ENCODE peak calls at places on chromosomes 6 and 20, in four cellular contexts. X is IMR-90, Y is left ventricle myocardium inferior, Q is tibial nerve. C is an unnamed sample. For H3K4me1 and H3K9me3, the result is how much of the 10 kb centered on the place peaks cover.

GRCh38 chr6:169589293-169589692 is 112.5 kb downstream of the WDR27 start:
- DNase-seq in X (no peak), Y (no peak), Q (no peak), C (no peak)

GRCh38 chr20:36311141-36311853 is 5.2 kb downstream of the DLGAP4 start:
- DNase-seq in X (no peak), Y (no peak), Q (no peak), C (no peak)

GRCh38 chr6:132087391-132087790 is 136.2 kb upstream of the CCN2 start:
- DNase-seq in X (no peak), Y (no peak), Q (no peak), C (no peak)

GRCh38 chr6:3517350-3517749 is 60.5 kb upstream of the SLC22A23 start:
- DNase-seq in X (peak), Y (no peak), Q (peak), C (no peak)

GRCh38 chr6:49668083-49668511 is 31.5 kb upstream of the RHAG start:
- DNase-seq in X (no peak), Y (no peak), Q (no peak), C (no peak)

GRCh38 chr6:125189494-125189893 is 35.9 kb downstream of the TPD52L1 start:
- DNase-seq in X (no peak), Y (no peak), Q (no peak), C (no peak)

GRCh38 chr6:55819811-55820210 is 55.6 kb downstream of the BMP5 start:
- DNase-seq in X (no peak), Y (no peak), Q (no peak), C (no peak)

GRCh38 chr6:161067749-161068148 is 76.2 kb downstream of the MAP3K4 start:
- DNase-seq in X (no peak), Y (no peak), Q (no peak), C (no peak)

GRCh38 chr6:16947461-16948159 is 154.2 kb upstream of the STMND1 start:
- DNase-seq in X (peak), Y (no peak), Q (peak), C (no peak)

GRCh38 chr6:53679446-53679933 is 13.9 kb upstream of the KLHL31 start:
- DNase-seq in X (peak), Y (no peak), Q (no peak), C (no peak)

GRCh38 chr6:156863504-156863903 is 86.3 kb downstream of the ARID1B start:
- DNase-seq in X (no peak), Y (no peak), Q (no peak), C (no peak)

GRCh38 chr6:27767851-27768250 is 144.3 kb downstream of the OR2B2 start:
- DNase-seq in X (no peak), Y (no peak), Q (no peak), C (no peak)

GRCh38 chr6:142879527-142879926 is 65.4 kb downstream of the HIVEP2 start:
- DNase-seq in X (no peak), Y (no peak), Q (no peak), C (no peak)

GRCh38 chr20:10119336-10119735 is 84.5 kb downstream of the ANKEF1 start:
- DNase-seq in X (no peak), Y (no peak), Q (no peak), C (no peak)

GRCh38 chr6:147063469-147064031 is 140.7 kb upstream of the STXBP5 start:
- DNase-seq in X (peak), Y (no peak), Q (no peak), C (no peak)

GRCh38 chr6:118876814-118877213 is 17.1 kb upstream of the ASF1A start:
- DNase-seq in X (peak), Y (no peak), Q (no peak), C (no peak)

GRCh38 chr6:35082046-35082732 is 59.0 kb downstream of the TCP11 start:
- DNase-seq in X (no peak), Y (no peak), Q (no peak), C (no peak)

GRCh38 chr6:115663681-115664080 is 397.0 kb downstream of the FRK start:
- DNase-seq in X (no peak), Y (no peak), Q (no peak), C (no peak)

GRCh38 chr20:9202440-9203080 is 133.7 kb downstream of the PLCB4 start:
- DNase-seq in X (no peak), Y (no peak), Q (no peak), C (no peak)

GRCh38 chr6:44451803-44452690 is 64.5 kb downstream of the CDC5L start:
- DNase-seq in X (no peak), Y (no peak), Q (no peak), C (no peak)

DNA sequence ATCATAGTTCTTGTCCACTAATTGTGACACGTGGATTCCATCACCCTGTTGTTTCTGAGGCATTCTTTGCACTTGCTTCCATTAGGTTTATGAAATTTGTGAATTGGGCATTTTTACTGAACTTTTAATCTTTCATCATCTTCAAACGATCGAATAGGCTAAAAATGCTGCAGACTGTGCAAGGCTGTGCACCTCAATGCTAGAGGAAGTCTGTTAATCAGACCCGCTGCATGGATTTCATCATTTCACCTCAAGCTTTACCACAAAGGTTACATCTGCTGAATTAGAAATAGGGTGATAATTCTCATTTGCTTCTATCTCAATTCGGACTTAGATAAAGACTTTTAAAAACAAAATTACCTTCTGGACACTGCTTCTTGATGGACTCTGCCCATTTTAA is 27.8 kb upstream of the F13A1 start:
- DNase-seq in X (no peak), Y (no peak), Q (no peak), C (no peak)
- H3K4me3 ChIP-seq in X (no peak), Y (no peak), Q (no peak), C (no peak)

GRCh38 chr6:110331383-110331782 is 26.8 kb downstream of the METTL24 start:
- DNase-seq in X (no peak), Y (no peak), Q (no peak), C (no peak)

GRCh38 chr6:110329729-110330436 is 28.3 kb downstream of the METTL24 start:
- DNase-seq in X (peak), Y (no peak), Q (no peak), C (no peak)

GRCh38 chr6:110329348-110329728 is 28.8 kb downstream of the METTL24 start:
- DNase-seq in X (peak), Y (no peak), Q (no peak), C (no peak)

GRCh38 chr6:110332281-110332680 is 25.9 kb downstream of the METTL24 start:
- DNase-seq in X (no peak), Y (no peak), Q (no peak), C (no peak)

GRCh38 chr6:110331816-110332215 is 26.3 kb downstream of the METTL24 start:
- DNase-seq in X (peak), Y (no peak), Q (no peak), C (no peak)
- H3K4me1 ChIP-seq in X (under half), Y (under half), Q (under half), C (under half)

DNA sequence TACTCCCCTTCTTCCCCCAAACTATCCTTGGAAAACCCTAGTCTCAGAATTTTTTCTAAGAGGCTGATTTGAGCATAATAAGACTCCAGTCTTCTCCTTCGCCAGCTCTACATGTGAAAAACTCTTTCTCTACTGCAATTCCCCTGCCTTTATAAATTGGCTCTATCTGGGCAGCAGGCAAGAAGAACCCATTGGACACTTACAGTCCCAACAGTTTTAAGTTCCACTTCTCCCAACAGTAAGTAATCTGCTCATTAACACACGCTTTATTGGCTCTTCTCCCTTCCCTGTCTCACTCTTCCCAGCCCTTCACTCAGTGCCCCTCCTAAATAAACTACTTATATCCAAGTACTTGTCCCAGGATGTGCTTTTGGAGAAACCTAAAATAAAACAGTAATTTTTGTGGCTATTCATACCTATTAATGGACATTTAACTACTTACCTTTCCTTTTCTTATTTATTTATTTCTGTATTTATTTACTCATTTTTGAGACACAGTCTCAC is 11.1 kb upstream of the DDR1 start:
- DNase-seq in X (no peak), Y (no peak), Q (no peak), C (no peak)
- H3K9me3 ChIP-seq in X (under half), Y (under half), Q (under half), C (under half)

GRCh38 chr20:3798908-3799248 is 2.8 kb downstream of the CDC25B start:
- DNase-seq in X (no peak), Y (no peak), Q (no peak), C (no peak)
- H3K4me3 ChIP-seq in X (no peak), Y (no peak), Q (no peak), C (peak)

DNA sequence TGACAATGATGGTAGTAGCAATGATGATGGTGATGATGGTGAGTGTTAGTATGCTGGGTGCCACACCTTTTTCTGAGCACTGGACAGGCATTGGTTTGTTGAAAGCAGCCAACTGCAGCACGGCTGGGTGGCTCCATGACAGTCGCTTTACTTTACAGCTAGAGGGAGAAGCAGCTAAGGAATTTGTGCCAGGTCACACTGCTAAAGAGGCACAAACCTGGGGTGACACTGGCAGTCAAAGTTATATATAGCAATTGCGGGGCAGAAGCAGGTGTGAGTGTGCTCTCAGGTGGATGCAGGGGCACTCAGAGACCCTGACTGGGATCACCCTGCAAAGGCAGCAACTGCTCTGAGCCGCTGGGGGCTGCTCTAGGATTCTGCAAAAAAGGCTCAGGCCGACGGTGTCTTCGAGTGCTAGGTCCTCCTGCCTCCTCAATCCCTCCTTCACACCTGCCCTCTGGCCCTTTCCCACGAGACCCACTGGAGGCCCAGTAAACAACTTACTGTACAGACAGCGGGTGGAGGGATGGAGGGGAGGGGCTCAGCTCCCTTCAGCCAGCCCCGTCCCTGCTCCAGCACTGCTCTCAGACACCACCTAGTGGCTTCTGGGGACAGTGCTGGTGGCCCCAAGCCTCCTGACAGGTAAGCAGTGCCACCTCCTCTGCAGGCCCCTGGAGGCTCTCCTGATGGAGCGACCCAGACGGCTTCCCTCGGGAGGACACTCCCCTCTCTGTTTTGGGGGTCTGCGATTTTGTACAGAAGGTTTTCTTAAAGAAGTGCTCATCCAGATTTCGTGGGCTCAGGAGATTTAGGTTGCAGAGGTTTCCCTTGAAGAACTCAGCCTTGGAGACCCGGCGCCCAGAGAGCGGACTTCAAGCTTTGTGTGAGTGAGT is 4.4 kb upstream of the RPS21 start:
- DNase-seq in X (peak), Y (peak), Q (peak), C (peak)
- H3K4me1 ChIP-seq in X (under half), Y (half or more), Q (under half), C (under half)

DNA sequence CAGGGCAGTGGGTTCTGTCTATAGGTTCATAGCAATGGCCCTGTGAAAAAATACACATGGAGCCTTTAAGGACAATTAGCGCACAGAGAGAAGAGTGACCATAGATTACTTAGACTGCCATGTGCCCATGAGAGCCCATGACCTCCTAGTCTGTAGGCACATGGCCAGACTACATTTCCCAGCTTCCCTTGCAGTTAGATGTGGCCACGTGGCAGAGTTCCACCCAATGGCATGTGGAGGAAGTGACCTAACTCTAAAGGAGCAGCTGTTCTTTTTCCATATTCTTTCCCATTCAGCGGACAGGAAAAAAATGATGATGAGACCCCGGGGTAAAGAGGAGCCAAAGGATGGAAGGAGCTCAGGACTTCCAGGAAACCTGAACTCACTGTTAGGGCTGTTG is 116.7 kb downstream of the CBLN4 start:
- DNase-seq in X (no peak), Y (no peak), Q (no peak), C (no peak)
- H3K9me3 ChIP-seq in X (under half), Y (under half), Q (under half), C (under half)

DNA sequence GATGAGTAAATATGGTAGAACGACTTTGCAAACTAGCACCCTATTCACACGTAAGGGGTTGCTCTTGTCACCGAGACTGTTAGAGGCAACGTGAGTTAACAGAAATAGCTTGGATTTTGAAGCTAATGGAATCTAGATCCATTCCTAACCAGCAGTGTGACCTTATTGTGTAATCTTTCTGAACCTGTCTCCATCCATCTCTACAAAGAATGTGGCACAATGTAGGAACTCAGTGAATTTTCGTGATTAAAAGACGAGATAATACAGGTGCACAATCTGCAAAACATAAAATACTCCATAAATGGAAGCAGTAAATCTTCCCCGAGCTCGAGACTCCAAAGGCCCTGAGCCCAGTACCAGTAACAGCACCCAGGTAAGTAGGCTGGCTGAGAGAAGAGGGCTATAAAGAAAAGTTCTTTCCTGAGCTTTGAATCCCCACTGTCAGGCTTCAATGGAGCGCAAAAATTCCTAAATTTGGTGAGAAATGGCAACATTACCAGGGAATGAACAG is 801 bp upstream of the KIFC1 start:
- DNase-seq in X (no peak), Y (no peak), Q (no peak), C (no peak)
- H3K4me3 ChIP-seq in X (peak), Y (peak), Q (no peak), C (no peak)

GRCh38 chr6:154740658-154741057 is 7.4 kb downstream of the SCAF8 start:
- DNase-seq in X (no peak), Y (no peak), Q (no peak), C (no peak)
- H3K4me1 ChIP-seq in X (under half), Y (half or more), Q (half or more), C (under half)

GRCh38 chr20:25514195-25514594 is 71.1 kb downstream of the NINL start:
- DNase-seq in X (no peak), Y (no peak), Q (no peak), C (no peak)

GRCh38 chr20:25514747-25515340 is 70.5 kb downstream of the NINL start:
- DNase-seq in X (no peak), Y (no peak), Q (no peak), C (no peak)

GRCh38 chr20:25510721-25511120 is 74.6 kb downstream of the NINL start:
- DNase-seq in X (no peak), Y (no peak), Q (no peak), C (no peak)

GRCh38 chr20:25511183-25511582 is 74.1 kb downstream of the NINL start:
- DNase-seq in X (no peak), Y (no peak), Q (no peak), C (no peak)

DNA sequence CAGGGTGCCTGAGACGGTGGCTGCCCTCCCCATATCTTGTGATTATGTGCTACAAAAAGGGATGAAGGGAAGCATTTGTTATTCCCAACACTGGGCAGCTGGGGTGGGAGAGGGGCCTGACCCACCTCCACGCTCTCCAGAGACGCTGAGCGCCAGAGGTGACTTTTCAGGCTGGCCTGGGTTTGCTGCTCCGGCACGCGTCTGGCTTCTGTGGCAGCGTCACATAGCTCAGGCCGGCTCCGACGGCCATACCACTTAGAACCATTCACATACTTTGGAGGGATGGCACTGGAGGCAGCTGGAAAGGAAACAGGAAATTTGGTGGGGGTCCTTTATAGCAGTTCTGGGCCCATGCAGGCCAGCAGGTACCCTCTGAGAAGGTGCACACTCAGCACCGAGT is 72.6 kb downstream of the NINL start:
- DNase-seq in X (no peak), Y (no peak), Q (no peak), C (no peak)
- H3K9me3 ChIP-seq in X (under half), Y (under half), Q (under half), C (under half)

C was measured in effector memory CD4-positive, alpha-beta T cell.